ENCODE peak calls at places on chromosomes 11 and 22, in ten cellular contexts. One of them, this sample, is unnamed.

GRCh38 chr11:119372260-119373058 is 9.0 kb downstream of the USP2 start:
- DNase-seq in AG08396: no peak
- DNase-seq in GM13977: no peak
- DNase-seq in H9: peak
- DNase-seq in kidney epithelial cell: no peak
- DNase-seq in NCI-H748 treated with DMSO at 0.1 percent for 48 hours: no peak
- DNase-seq in KBM-7: no peak
- DNase-seq in RCC 7860: no peak
- DNase-seq in nephron progenitor cell: no peak
- DNase-seq in naive thymus-derived CD4-positive, alpha-beta T cell: no peak
- DNase-seq in this sample: no peak

GRCh38 chr11:34745209-34745608 is 124.3 kb downstream of the EHF start:
- DNase-seq in GM13977: no peak
- DNase-seq in NCI-H748 treated with DMSO at 0.1 percent for 48 hours: no peak
- DNase-seq in RCC 7860: no peak
- DNase-seq in naive thymus-derived CD4-positive, alpha-beta T cell: no peak
- DNase-seq in KBM-7: no peak
- DNase-seq in H9: no peak
- DNase-seq in AG08396: no peak
- DNase-seq in nephron progenitor cell: no peak
- DNase-seq in kidney epithelial cell: no peak
- DNase-seq in this sample: no peak

GRCh38 chr11:93051181-93051580 is 81.7 kb downstream of the MTNR1B start:
- DNase-seq in RCC 7860: no peak
- DNase-seq in AG08396: peak
- DNase-seq in GM13977: no peak
- DNase-seq in H9: no peak
- DNase-seq in naive thymus-derived CD4-positive, alpha-beta T cell: no peak
- DNase-seq in NCI-H748 treated with DMSO at 0.1 percent for 48 hours: no peak
- DNase-seq in kidney epithelial cell: no peak
- DNase-seq in KBM-7: no peak
- DNase-seq in nephron progenitor cell: no peak
- DNase-seq in this sample: no peak

GRCh38 chr11:2844116-2844515 is 41.5 kb downstream of the CDKN1C start:
- DNase-seq in naive thymus-derived CD4-positive, alpha-beta T cell: no peak
- DNase-seq in H9: no peak
- DNase-seq in AG08396: no peak
- DNase-seq in kidney epithelial cell: no peak
- DNase-seq in NCI-H748 treated with DMSO at 0.1 percent for 48 hours: no peak
- DNase-seq in GM13977: no peak
- DNase-seq in KBM-7: no peak
- DNase-seq in RCC 7860: peak
- DNase-seq in nephron progenitor cell: no peak
- DNase-seq in this sample: peak

GRCh38 chr11:27412192-27412691 is 49.2 kb upstream of the CCDC34 start:
- DNase-seq in naive thymus-derived CD4-positive, alpha-beta T cell: no peak
- DNase-seq in RCC 7860: no peak
- DNase-seq in NCI-H748 treated with DMSO at 0.1 percent for 48 hours: no peak
- DNase-seq in nephron progenitor cell: no peak
- DNase-seq in GM13977: no peak
- DNase-seq in H9: no peak
- DNase-seq in AG08396: no peak
- DNase-seq in kidney epithelial cell: no peak
- DNase-seq in KBM-7: peak
- DNase-seq in this sample: no peak

GRCh38 chr22:24445481-24446290 is 18.3 kb downstream of the ADORA2A start:
- DNase-seq in RCC 7860: peak
- DNase-seq in H9: peak
- DNase-seq in KBM-7: no peak
- DNase-seq in NCI-H748 treated with DMSO at 0.1 percent for 48 hours: no peak
- DNase-seq in AG08396: no peak
- DNase-seq in naive thymus-derived CD4-positive, alpha-beta T cell: no peak
- DNase-seq in kidney epithelial cell: no peak
- DNase-seq in nephron progenitor cell: no peak
- DNase-seq in GM13977: peak
- DNase-seq in this sample: no peak

GRCh38 chr11:65501530-65502273 is 2.9 kb downstream of the MALAT1 start:
- DNase-seq in H9: no peak
- DNase-seq in naive thymus-derived CD4-positive, alpha-beta T cell: no peak
- DNase-seq in RCC 7860: peak
- DNase-seq in nephron progenitor cell: no peak
- DNase-seq in kidney epithelial cell: no peak
- DNase-seq in KBM-7: peak
- DNase-seq in GM13977: no peak
- DNase-seq in NCI-H748 treated with DMSO at 0.1 percent for 48 hours: peak
- DNase-seq in AG08396: no peak
- DNase-seq in this sample: no peak

GRCh38 chr11:10076458-10077141 is 217.4 kb downstream of the SBF2 start:
- DNase-seq in H9: peak
- DNase-seq in nephron progenitor cell: peak
- DNase-seq in GM13977: peak
- DNase-seq in RCC 7860: no peak
- DNase-seq in KBM-7: peak
- DNase-seq in NCI-H748 treated with DMSO at 0.1 percent for 48 hours: peak
- DNase-seq in kidney epithelial cell: no peak
- DNase-seq in naive thymus-derived CD4-positive, alpha-beta T cell: no peak
- DNase-seq in AG08396: peak
- DNase-seq in this sample: peak

GRCh38 chr22:23675502-23676415 is 15.1 kb upstream of the RGL4 start:
- DNase-seq in nephron progenitor cell: no peak
- DNase-seq in KBM-7: no peak
- DNase-seq in GM13977: no peak
- DNase-seq in RCC 7860: peak
- DNase-seq in AG08396: no peak
- DNase-seq in naive thymus-derived CD4-positive, alpha-beta T cell: no peak
- DNase-seq in kidney epithelial cell: no peak
- DNase-seq in H9: no peak
- DNase-seq in NCI-H748 treated with DMSO at 0.1 percent for 48 hours: no peak
- DNase-seq in this sample: peak

GRCh38 chr22:37186228-37186996 is 1.6 kb downstream of the C1QTNF6 start:
- DNase-seq in H9: peak
- DNase-seq in naive thymus-derived CD4-positive, alpha-beta T cell: peak
- DNase-seq in kidney epithelial cell: no peak
- DNase-seq in NCI-H748 treated with DMSO at 0.1 percent for 48 hours: no peak
- DNase-seq in KBM-7: peak
- DNase-seq in GM13977: peak
- DNase-seq in AG08396: peak
- DNase-seq in RCC 7860: peak
- DNase-seq in nephron progenitor cell: no peak
- DNase-seq in this sample: peak

GRCh38 chr11:32796425-32796824 is 2.0 kb upstream of the CCDC73 start:
- DNase-seq in kidney epithelial cell: no peak
- DNase-seq in H9: no peak
- DNase-seq in KBM-7: no peak
- DNase-seq in NCI-H748 treated with DMSO at 0.1 percent for 48 hours: no peak
- DNase-seq in AG08396: no peak
- DNase-seq in GM13977: no peak
- DNase-seq in naive thymus-derived CD4-positive, alpha-beta T cell: no peak
- DNase-seq in nephron progenitor cell: no peak
- DNase-seq in RCC 7860: no peak
- DNase-seq in this sample: peak

GRCh38 chr11:116731821-116732739 is 40.7 kb downstream of the BUD13 start:
- DNase-seq in H9: peak
- DNase-seq in naive thymus-derived CD4-positive, alpha-beta T cell: no peak
- DNase-seq in NCI-H748 treated with DMSO at 0.1 percent for 48 hours: no peak
- DNase-seq in AG08396: no peak
- DNase-seq in KBM-7: no peak
- DNase-seq in GM13977: no peak
- DNase-seq in kidney epithelial cell: no peak
- DNase-seq in nephron progenitor cell: no peak
- DNase-seq in RCC 7860: no peak
- DNase-seq in this sample: no peak

GRCh38 chr11:118092907-118093571 is 6.3 kb upstream of the SMIM35 start:
- DNase-seq in RCC 7860: no peak
- DNase-seq in nephron progenitor cell: no peak
- DNase-seq in kidney epithelial cell: no peak
- DNase-seq in KBM-7: no peak
- DNase-seq in GM13977: no peak
- DNase-seq in H9: no peak
- DNase-seq in AG08396: no peak
- DNase-seq in NCI-H748 treated with DMSO at 0.1 percent for 48 hours: no peak
- DNase-seq in naive thymus-derived CD4-positive, alpha-beta T cell: no peak
- DNase-seq in this sample: no peak

GRCh38 chr11:134754196-134754822 is 342.3 kb upstream of the B3GAT1 start:
- DNase-seq in H9: no peak
- DNase-seq in RCC 7860: no peak
- DNase-seq in naive thymus-derived CD4-positive, alpha-beta T cell: no peak
- DNase-seq in NCI-H748 treated with DMSO at 0.1 percent for 48 hours: no peak
- DNase-seq in KBM-7: no peak
- DNase-seq in GM13977: no peak
- DNase-seq in kidney epithelial cell: no peak
- DNase-seq in AG08396: no peak
- DNase-seq in nephron progenitor cell: no peak
- DNase-seq in this sample: no peak

GRCh38 chr11:66986178-66986545 is 11.1 kb downstream of the C11orf86 start:
- DNase-seq in nephron progenitor cell: no peak
- DNase-seq in GM13977: no peak
- DNase-seq in H9: no peak
- DNase-seq in KBM-7: no peak
- DNase-seq in RCC 7860: no peak
- DNase-seq in AG08396: no peak
- DNase-seq in naive thymus-derived CD4-positive, alpha-beta T cell: no peak
- DNase-seq in kidney epithelial cell: no peak
- DNase-seq in NCI-H748 treated with DMSO at 0.1 percent for 48 hours: no peak
- DNase-seq in this sample: no peak